ENCODE peak calls at places on chromosome 18, in six cellular contexts. X, W, C, V, H and R are unnamed samples. For H3K36me3, the result is how much of the 10 kb centered on the place peaks cover.

GRCh38 chr18:76982038-76982437 is 150.5 kb downstream of the MBP start:
- DNase-seq in X (no peak), W (no peak), C (no peak), V (no peak), H (no peak), R (no peak)

GRCh38 chr18:10321576-10321975 is 132.9 kb upstream of the APCDD1 start:
- DNase-seq in X (no peak), W (no peak), C (no peak), V (no peak), H (no peak), R (no peak)

GRCh38 chr18:68662779-68663178 is 52.1 kb downstream of the TMX3 start:
- DNase-seq in X (no peak), W (no peak), C (no peak), V (no peak), H (no peak), R (no peak)

GRCh38 chr18:26157326-26157725 is 23.7 kb downstream of the PSMA8 start:
- DNase-seq in X (no peak), W (no peak), C (no peak), V (no peak), H (no peak), R (no peak)

GRCh38 chr18:3782901-3783300 is 332.9 kb downstream of the TGIF1 start:
- DNase-seq in X (no peak), W (no peak), C (no peak), V (no peak), H (no peak), R (no peak)

GRCh38 chr18:12751891-12752290 is 49.0 kb downstream of the PSMG2 start:
- DNase-seq in X (no peak), W (no peak), C (no peak), V (no peak), H (no peak), R (no peak)

GRCh38 chr18:79167526-79168190 is 98.5 kb downstream of the ATP9B start:
- DNase-seq in X (peak), W (no peak), C (no peak), V (peak), H (no peak), R (no peak)

GRCh38 chr18:21669736-21670135 is 34.8 kb downstream of the ABHD3 start:
- DNase-seq in X (no peak), W (no peak), C (no peak), V (no peak), H (no peak), R (no peak)

GRCh38 chr18:45670281-45670962 is 53.6 kb upstream of the SLC14A1 start:
- DNase-seq in X (no peak), W (no peak), C (peak), V (no peak), H (no peak), R (no peak)

GRCh38 chr18:47260138-47260923 is 8.9 kb upstream of the SKOR2 start:
- DNase-seq in X (no peak), W (no peak), C (peak), V (peak), H (peak), R (peak)

GRCh38 chr18:31598021-31598805 is 6.5 kb downstream of the TTR start:
- DNase-seq in X (no peak), W (no peak), C (no peak), V (peak), H (no peak), R (no peak)

GRCh38 chr18:61797691-61798590 is 94.9 kb downstream of the RNF152 start:
- DNase-seq in X (no peak), W (no peak), C (no peak), V (no peak), H (no peak), R (no peak)

GRCh38 chr18:31720867-31721266 is 36.5 kb upstream of the B4GALT6 start:
- DNase-seq in X (no peak), W (no peak), C (no peak), V (no peak), H (no peak), R (no peak)

GRCh38 chr18:63320041-63320689 is 596 bp upstream of the BCL2 start:
- DNase-seq in X (peak), W (peak), C (peak), V (peak), H (peak), R (peak)

GRCh38 chr18:34709104-34709503 is 994 bp upstream of the DTNA start:
- DNase-seq in X (no peak), W (peak), C (no peak), V (no peak), H (no peak), R (no peak)

GRCh38 chr18:49814147-49814499 is 790 bp upstream of the ACAA2 start:
- DNase-seq in X (peak), W (peak), C (peak), V (no peak), H (peak), R (peak)

GRCh38 chr18:75551071-75551470 is 123.6 kb upstream of the SMIM21 start:
- DNase-seq in X (no peak), W (no peak), C (no peak), V (no peak), H (no peak), R (no peak)

DNA sequence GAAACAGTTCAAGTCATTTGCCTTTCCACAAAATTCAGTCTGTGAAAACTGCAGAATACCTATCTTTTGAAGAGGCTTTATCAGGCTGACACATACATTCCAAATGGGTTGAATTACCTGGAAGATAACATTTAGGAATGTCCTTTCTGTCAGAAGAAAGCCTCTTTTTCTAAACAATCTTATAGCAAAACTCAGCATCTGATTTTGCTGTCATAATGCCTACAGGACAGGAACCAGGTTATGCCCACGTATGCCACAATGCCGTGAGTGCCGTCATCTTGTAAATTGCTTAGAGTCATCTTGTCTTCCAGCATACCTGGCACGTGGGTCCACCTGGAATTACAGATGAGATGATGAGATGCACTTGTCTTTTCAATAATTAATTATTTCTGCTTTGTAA is 275.3 kb downstream of the ALPK2 start:
- DNase-seq in X (no peak), W (no peak), C (no peak), V (no peak), H (no peak), R (no peak)
- H3K36me3 ChIP-seq in X (under half), W (under half), C (under half), V (under half), H (under half), R (under half)

DNA sequence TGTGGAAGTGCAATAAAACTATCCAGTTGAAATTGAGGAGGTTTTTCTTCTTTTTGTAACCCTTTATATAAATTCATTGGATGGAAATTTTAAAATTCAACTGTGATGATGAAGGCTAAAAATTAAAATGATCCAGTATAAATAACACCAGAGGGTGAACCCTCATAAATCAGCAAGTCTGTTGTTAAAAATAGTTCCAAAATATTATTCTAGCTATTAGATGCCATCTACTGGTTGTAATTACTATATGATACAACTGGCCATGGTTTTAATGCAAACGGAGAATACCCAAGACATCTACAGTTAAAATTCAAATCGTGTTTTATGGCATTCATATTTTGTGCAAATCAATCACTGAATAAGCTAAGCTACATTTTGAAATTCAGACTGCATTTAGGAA is 53.8 kb downstream of the TMEM200C start:
- DNase-seq in X (no peak), W (no peak), C (no peak), V (no peak), H (no peak), R (no peak)
- H3K4me3 ChIP-seq in X (no peak), W (no peak), C (no peak), V (no peak), H (no peak), R (no peak)

GRCh38 chr18:9017170-9017899 is 85.2 kb upstream of the NDUFV2 start:
- DNase-seq in X (peak), W (peak), C (peak), V (peak), H (peak), R (peak)
- TF ChIP-seq POLR2A in X (no peak), W (no peak), C (peak), V (no peak), H (no peak), R (no peak)

GRCh38 chr18:13760047-13760446 is 33.6 kb downstream of the RNMT start:
- DNase-seq in X (no peak), W (no peak), C (no peak), V (no peak), H (no peak), R (no peak)

DNA sequence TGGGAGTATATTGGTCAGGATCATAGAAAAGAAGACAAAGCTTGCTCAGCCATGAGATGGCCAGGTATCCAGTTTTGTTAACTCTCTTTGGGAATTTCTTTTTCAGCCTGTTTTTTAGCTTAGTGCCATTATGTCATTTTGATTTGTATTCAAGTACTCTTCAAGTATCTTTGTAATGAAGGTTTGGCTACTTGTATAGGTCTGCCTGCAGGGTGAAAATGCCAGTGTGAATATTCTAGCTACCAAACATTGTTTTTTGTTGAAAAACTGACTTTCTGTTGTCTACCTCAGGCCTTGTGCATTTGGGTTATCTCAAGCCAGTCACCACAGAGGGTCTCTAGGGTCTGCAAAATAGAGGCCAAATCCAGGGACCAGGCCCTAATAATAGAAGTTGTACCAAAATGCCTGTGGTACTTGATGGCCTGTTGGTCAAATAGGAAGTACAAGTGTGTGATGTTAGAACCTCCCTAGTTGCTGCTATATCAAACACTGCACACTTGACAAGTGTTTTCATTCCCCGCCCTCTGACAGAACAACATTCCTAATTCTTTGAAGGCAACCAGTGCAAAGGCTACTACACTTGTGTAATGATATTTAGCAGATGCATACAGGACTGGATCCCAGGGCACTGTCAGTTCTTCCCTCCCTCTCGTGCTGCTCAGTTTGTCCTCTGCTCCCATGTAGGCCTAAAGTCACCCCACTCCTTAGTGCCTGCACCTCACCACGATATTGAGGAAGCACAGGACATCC is 36.4 kb downstream of the RNMT start:
- DNase-seq in X (no peak), W (no peak), C (no peak), V (no peak), H (no peak), R (no peak)
- H3K36me3 ChIP-seq in X (under half), W (under half), C (under half), V (under half), H (under half), R (under half)